ENCODE peak calls at places on chromosome 5, in four cellular contexts. One of them, this sample, is unnamed.

GRCh38 chr5:53110156-53110555 is 599 bp upstream of the MOCS2 start:
- DNase-seq in progenitor cell of endocrine pancreas: no peak
- DNase-seq in ovary: no peak
- DNase-seq in heart left ventricle: no peak
- DNase-seq in this sample: no peak

GRCh38 chr5:82440041-82440440 is 161.9 kb upstream of the RPS23 start:
- DNase-seq in progenitor cell of endocrine pancreas: no peak
- DNase-seq in ovary: no peak
- DNase-seq in heart left ventricle: no peak
- DNase-seq in this sample: peak; percentile 60

GRCh38 chr5:88145603-88146467 is 122.8 kb downstream of the TMEM161B start:
- DNase-seq in progenitor cell of endocrine pancreas: no peak
- DNase-seq in ovary: no peak
- DNase-seq in heart left ventricle: no peak
- DNase-seq in this sample: no peak

GRCh38 chr5:317086-317811 is 4.3 kb upstream of the AHRR start:
- DNase-seq in progenitor cell of endocrine pancreas: peak; percentile 63
- DNase-seq in ovary: no peak
- DNase-seq in heart left ventricle: no peak
- DNase-seq in this sample: peak; percentile 59

GRCh38 chr5:153752890-153753289 is 262.4 kb downstream of the GRIA1 start:
- DNase-seq in progenitor cell of endocrine pancreas: no peak
- DNase-seq in ovary: no peak
- DNase-seq in heart left ventricle: no peak
- DNase-seq in this sample: no peak

GRCh38 chr5:140342287-140342686 is 4.1 kb downstream of the HBEGF start:
- DNase-seq in progenitor cell of endocrine pancreas: no peak
- DNase-seq in ovary: no peak
- DNase-seq in heart left ventricle: no peak
- DNase-seq in this sample: no peak

GRCh38 chr5:134543820-134544692 is 18.6 kb downstream of the JADE2 start:
- DNase-seq in progenitor cell of endocrine pancreas: no peak
- DNase-seq in ovary: no peak
- DNase-seq in heart left ventricle: peak; percentile 69
- DNase-seq in this sample: no peak

GRCh38 chr5:54681036-54681435 is 163.5 kb downstream of the SNX18 start:
- DNase-seq in progenitor cell of endocrine pancreas: no peak
- DNase-seq in ovary: no peak
- DNase-seq in heart left ventricle: no peak
- DNase-seq in this sample: no peak

DNA sequence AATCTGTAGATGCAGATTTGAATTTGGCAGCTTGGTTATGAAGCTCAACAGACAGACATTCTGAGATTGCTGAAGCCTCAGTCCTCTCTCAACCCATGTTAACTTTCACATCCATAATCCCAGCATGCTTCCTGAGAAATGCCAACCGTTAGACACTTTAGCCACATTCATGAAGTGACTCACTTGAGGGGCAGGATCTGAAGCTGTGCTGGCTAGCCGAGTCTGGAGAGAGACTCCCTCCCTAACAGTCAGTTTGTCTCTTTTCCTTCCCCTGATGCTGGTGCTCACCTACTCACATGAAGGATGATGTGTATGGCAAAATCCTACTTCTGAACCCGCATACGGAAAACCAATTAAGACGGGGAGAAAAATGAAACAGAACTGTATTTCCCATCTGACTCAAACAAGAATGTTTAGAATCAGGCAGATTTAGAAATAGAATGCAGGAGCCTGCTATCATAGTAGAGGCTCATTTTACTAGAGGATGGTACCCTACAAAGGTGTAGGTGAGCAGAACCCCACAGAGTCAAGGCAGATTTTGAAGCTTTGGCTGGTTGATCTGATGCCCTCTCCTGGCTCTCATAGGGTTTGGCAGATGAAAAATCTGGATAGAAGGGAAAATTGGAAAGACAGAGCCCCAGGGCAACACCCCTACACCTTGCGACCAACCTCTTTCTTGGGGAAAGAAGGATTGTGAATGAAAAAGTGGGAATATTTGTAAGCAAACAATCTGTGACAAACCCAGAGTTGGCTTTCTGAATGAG is 150.9 kb upstream of the LHFPL2 start:
- DNase-seq in progenitor cell of endocrine pancreas: no peak
- DNase-seq in ovary: no peak
- DNase-seq in heart left ventricle: no peak
- DNase-seq in this sample: peak; percentile 53
- TF ChIP-seq CTCF in progenitor cell of endocrine pancreas: no peak
- TF ChIP-seq CTCF in ovary: no peak
- TF ChIP-seq CTCF in heart left ventricle: no peak
- TF ChIP-seq CTCF in this sample: peak; percentile 19

DNA sequence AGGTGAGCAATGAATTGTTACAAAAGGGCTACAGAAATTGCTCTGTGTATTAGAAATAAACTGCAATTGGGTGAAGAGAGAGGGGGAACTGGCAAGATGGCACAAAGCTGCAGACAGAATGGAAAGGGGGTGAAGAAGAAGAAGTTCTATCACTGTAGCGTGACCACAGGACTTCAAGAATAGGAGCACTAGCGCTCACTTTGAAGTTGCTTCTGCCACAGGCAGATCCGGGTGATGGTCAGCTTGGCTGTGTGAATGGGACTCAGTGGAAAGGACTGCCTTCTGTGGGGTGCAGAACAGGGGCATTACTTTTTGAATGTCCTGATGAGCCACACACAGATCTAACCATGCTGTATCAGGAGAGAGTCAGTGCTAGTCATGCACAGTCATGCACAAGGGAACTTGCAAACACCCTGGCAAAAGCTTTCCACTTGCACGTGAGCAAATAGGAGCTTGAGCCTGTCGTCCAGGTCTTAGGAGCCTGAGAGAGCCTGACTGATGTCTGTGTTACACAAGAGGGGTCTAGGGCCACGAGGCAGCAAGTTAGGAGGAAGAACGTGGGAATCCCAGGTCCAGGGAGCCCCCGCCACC is 16.3 kb downstream of the IL5 start:
- DNase-seq in progenitor cell of endocrine pancreas: no peak
- DNase-seq in ovary: no peak
- DNase-seq in heart left ventricle: no peak
- DNase-seq in this sample: no peak
- TF ChIP-seq CTCF in progenitor cell of endocrine pancreas: no peak
- TF ChIP-seq CTCF in ovary: no peak
- TF ChIP-seq CTCF in heart left ventricle: no peak
- TF ChIP-seq CTCF in this sample: no peak

DNA sequence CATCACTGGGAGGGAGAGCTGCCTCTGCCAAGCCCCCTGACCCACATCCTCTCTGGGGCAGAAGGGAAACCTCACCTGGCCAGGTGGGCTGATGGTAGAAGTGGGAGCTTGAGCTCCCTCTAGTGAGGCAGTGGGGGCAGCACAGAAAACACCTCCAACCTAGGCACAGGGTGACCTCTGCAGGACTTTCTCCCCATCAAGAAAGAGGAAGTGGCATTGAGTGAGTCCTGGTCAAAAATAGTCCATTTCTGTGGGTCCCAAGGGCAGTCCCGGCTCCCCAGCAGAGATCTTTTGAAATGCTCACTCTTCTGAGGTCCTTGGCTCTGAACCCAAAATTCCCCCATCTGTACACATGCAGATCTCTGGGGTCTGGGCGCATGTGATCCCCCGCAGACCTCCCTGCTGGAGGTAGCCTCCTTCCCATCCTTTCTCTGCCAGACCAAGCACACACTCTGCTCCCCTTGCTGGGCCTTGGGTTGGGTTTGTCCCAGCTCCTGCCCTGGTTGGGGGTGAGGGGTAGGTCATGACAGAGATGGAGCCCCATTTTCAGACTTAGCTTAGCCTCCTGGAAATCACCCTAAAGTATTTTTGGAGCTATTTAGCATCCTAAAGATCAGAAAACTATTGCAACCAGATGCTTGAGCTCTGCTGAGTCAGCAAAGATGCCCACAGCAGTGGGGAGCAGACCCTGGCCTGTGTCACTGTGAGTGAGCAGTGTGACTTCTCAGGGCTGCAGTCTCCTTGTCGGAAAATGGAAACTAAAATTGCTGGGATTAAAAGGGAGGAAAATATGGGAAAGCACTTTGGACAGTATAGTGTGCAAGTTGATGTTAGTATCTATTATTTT is 41.6 kb upstream of the LCP2 start:
- DNase-seq in progenitor cell of endocrine pancreas: no peak
- DNase-seq in ovary: no peak
- DNase-seq in heart left ventricle: no peak
- DNase-seq in this sample: no peak
- TF ChIP-seq CTCF in progenitor cell of endocrine pancreas: peak; percentile 20
- TF ChIP-seq CTCF in ovary: no peak
- TF ChIP-seq CTCF in heart left ventricle: peak; percentile 41
- TF ChIP-seq CTCF in this sample: no peak

GRCh38 chr5:157328277-157328912 is 62.5 kb downstream of the CYFIP2 start:
- DNase-seq in progenitor cell of endocrine pancreas: peak; percentile 24
- DNase-seq in ovary: peak; percentile 69
- DNase-seq in heart left ventricle: no peak
- DNase-seq in this sample: peak; percentile 85
- TF ChIP-seq CTCF in progenitor cell of endocrine pancreas: peak; percentile 90
- TF ChIP-seq CTCF in ovary: peak; percentile 74
- TF ChIP-seq CTCF in heart left ventricle: peak; percentile 90
- TF ChIP-seq CTCF in this sample: peak; percentile 92

GRCh38 chr5:109328626-109329025 is 81.1 kb downstream of the PJA2 start:
- DNase-seq in progenitor cell of endocrine pancreas: no peak
- DNase-seq in ovary: no peak
- DNase-seq in heart left ventricle: no peak
- DNase-seq in this sample: peak; percentile 48
- TF ChIP-seq CTCF in progenitor cell of endocrine pancreas: no peak
- TF ChIP-seq CTCF in ovary: no peak
- TF ChIP-seq CTCF in heart left ventricle: no peak
- TF ChIP-seq CTCF in this sample: no peak

DNA sequence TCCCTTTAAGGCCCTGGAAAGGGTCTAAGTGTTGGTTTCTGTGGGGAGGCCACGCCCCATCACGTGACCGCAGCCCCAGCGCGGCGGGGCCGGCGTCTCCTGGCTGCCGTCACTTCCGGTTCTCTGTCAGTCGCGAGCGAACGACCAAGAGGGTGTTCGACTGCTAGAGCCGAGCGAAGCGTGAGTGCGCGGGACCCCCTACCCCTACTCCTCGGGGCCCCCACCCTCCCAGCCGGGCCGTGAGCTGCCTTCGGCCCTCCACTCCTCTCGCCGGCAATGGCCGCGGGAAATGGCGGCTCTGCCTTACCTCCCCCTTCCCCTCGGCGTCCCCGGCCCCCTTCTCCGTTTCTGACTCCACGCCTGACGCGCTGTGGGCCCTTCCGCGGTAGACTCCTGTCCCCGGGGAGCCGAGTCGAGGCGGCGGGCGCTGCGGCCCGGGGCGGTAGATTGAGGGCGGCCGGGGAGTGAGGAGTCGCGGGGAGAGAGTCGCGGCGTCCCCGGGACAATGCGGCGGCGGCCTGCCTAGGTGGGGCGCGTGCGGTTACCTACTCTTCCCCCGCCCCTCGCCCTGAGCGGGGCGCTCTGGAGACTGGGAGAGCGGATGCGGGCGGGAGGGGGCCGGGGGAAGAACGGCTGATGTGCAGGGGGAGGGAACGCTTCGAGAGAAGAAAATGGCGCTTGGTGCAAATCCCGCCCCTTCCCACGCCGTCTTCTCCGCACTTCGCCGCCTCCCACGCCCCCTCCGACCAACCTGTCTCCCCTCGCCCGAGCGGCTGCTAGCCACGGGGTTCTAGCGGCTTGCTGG is at the start of gene SUB1:
- DNase-seq in progenitor cell of endocrine pancreas: peak; percentile 85
- DNase-seq in ovary: peak; percentile 96
- DNase-seq in heart left ventricle: peak; percentile 96
- DNase-seq in this sample: peak; percentile 89
- TF ChIP-seq CTCF in progenitor cell of endocrine pancreas: no peak
- TF ChIP-seq CTCF in ovary: no peak
- TF ChIP-seq CTCF in heart left ventricle: no peak
- TF ChIP-seq CTCF in this sample: no peak

DNA sequence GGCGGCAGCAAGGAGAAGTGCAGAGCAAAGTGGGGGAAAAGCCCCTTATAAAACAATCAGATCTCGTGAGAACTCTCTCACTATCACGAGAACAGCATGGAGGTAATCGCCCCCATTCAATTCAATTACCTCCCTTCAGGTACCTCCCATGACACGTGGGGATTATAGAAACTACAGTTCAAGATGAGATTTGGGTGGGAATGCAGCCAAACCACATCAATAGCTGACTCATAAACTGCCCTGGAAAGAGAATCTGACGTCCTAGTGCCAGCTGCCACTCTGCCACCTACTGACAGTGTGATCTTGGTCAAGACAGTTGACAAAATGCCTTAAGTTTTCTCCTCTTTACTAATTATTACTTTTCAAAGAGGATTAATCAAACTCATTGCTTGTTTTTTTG is 128.3 kb downstream of the GPBP1 start:
- DNase-seq in progenitor cell of endocrine pancreas: no peak
- DNase-seq in ovary: no peak
- DNase-seq in heart left ventricle: no peak
- DNase-seq in this sample: peak; percentile 48
- TF ChIP-seq CTCF in progenitor cell of endocrine pancreas: no peak
- TF ChIP-seq CTCF in ovary: no peak
- TF ChIP-seq CTCF in heart left ventricle: no peak
- TF ChIP-seq CTCF in this sample: no peak

DNA sequence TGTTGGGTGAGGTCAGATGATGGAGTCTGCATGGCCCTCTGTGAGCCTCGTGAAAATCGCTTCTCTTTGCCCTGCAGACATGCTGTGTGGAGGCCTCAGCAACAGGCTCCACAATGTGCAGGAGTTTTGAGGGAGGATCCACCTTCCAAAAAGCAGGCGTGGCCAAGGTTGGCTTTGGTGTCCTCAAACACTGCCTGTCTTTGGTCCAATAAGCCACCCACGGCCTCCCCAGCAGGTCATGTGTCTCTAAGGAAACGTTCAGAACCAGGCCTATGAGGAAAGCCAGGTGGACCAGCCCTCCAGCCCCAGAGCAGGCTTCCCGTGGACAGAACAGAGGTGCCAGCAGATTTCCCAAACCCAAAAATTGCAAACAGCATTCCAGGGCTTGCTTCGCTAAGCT is 340.7 kb upstream of the IRX2 start:
- DNase-seq in progenitor cell of endocrine pancreas: no peak
- DNase-seq in ovary: no peak
- DNase-seq in heart left ventricle: no peak
- DNase-seq in this sample: no peak
- TF ChIP-seq CTCF in progenitor cell of endocrine pancreas: no peak
- TF ChIP-seq CTCF in ovary: no peak
- TF ChIP-seq CTCF in heart left ventricle: no peak
- TF ChIP-seq CTCF in this sample: no peak

GRCh38 chr5:172117977-172118701 is 69.9 kb downstream of the STK10 start:
- DNase-seq in progenitor cell of endocrine pancreas: no peak
- DNase-seq in ovary: no peak
- DNase-seq in heart left ventricle: peak; percentile 49
- DNase-seq in this sample: peak; percentile 15

GRCh38 chr5:172127581-172127980 is 60.4 kb downstream of the STK10 start:
- DNase-seq in progenitor cell of endocrine pancreas: no peak
- DNase-seq in ovary: peak; percentile 10
- DNase-seq in heart left ventricle: no peak
- DNase-seq in this sample: no peak

GRCh38 chr5:172118891-172119290 is 69.1 kb downstream of the STK10 start:
- DNase-seq in progenitor cell of endocrine pancreas: no peak
- DNase-seq in ovary: no peak
- DNase-seq in heart left ventricle: peak; percentile 56
- DNase-seq in this sample: no peak

GRCh38 chr5:172119921-172120688 is 67.9 kb downstream of the STK10 start:
- DNase-seq in progenitor cell of endocrine pancreas: no peak
- DNase-seq in ovary: no peak
- DNase-seq in heart left ventricle: peak; percentile 55
- DNase-seq in this sample: no peak

GRCh38 chr5:172123269-172123692 is 64.7 kb downstream of the STK10 start:
- DNase-seq in progenitor cell of endocrine pancreas: no peak
- DNase-seq in ovary: peak; percentile 69
- DNase-seq in heart left ventricle: peak; percentile 76
- DNase-seq in this sample: peak; percentile 91
- TF ChIP-seq CTCF in progenitor cell of endocrine pancreas: no peak
- TF ChIP-seq CTCF in ovary: no peak
- TF ChIP-seq CTCF in heart left ventricle: peak; percentile 46
- TF ChIP-seq CTCF in this sample: peak; percentile 72

This sample was measured in fibroblast of the aortic adventitia.